ENCODE peak calls at places on chromosomes 5 and 9, in nine cellular contexts. F is COLO829; H is NCI-H1092 treated with DMSO at 0.1 percent for 48 hours; G is posterior vena cava; V is astrocyte; I is activated naive CD8-positive, alpha-beta T cell treated with anti-CD3 and anti-CD28 coated beads, Interleukin-2, amount 50 U/mL, for 24 hours; N is stimulated activated CD4-positive, alpha-beta T cell treated with anti-CD3 and anti-CD28 coated beads, Interleukin-15, amount 100 ng/mL, for 24 hours; Y is KG1; Z is transverse colon. D is an unnamed sample.

GRCh38 chr5:61167382-61167781 is 5.1 kb upstream of the SMIM15 start:
- DNase-seq in H (peak; percentile 5), I (no peak), Y (no peak), N (no peak), Z (peak; percentile 28), G (no peak), F (peak; percentile 13), V (peak; percentile 31), D (no peak)

GRCh38 chr9:228929-229695 is 14.4 kb downstream of the DOCK8 start:
- DNase-seq in Z (no peak), N (no peak), Y (no peak), G (no peak), I (no peak), H (no peak), V (no peak), F (no peak), D (no peak)

GRCh38 chr5:97528941-97529340 is 345.9 kb upstream of the RIOK2 start:
- DNase-seq in G (no peak), I (no peak), N (no peak), Z (no peak), F (no peak), Y (no peak), V (peak; percentile 62), H (no peak), D (no peak)

GRCh38 chr5:116436674-116437350 is 137.8 kb downstream of the SEMA6A start:
- DNase-seq in I (no peak), V (no peak), Z (no peak), F (no peak), H (no peak), G (no peak), N (no peak), Y (no peak), D (no peak)

GRCh38 chr9:130835441-130836298 is 616 bp downstream of the ABL1 start:
- DNase-seq in G (no peak), I (peak; percentile 53), H (peak; percentile 24), N (peak; percentile 63), Y (peak; percentile 58), V (peak; percentile 63), F (no peak), Z (peak; percentile 40), D (no peak)

GRCh38 chr5:130289132-130290088 is 385.1 kb downstream of the CHSY3 start:
- DNase-seq in V (peak; percentile 61), H (no peak), Z (no peak), G (no peak), I (no peak), F (no peak), N (no peak), Y (no peak), D (no peak)

GRCh38 chr9:100197553-100197952 is 98.5 kb downstream of the INVS start:
- DNase-seq in Y (no peak), N (no peak), V (no peak), G (no peak), I (no peak), Z (no peak), F (no peak), H (no peak), D (no peak)

GRCh38 chr5:148848378-148849031 is 22.1 kb downstream of the ADRB2 start:
- DNase-seq in Y (no peak), N (no peak), V (no peak), H (no peak), Z (no peak), I (no peak), G (no peak), F (no peak), D (no peak)

GRCh38 chr5:31366941-31367340 is 165.0 kb downstream of the DROSHA start:
- DNase-seq in Z (no peak), N (no peak), Y (no peak), G (no peak), H (no peak), V (peak; percentile 65), F (no peak), I (no peak), D (no peak)

GRCh38 chr5:167853421-167853820 is 438.0 kb upstream of the WWC1 start:
- DNase-seq in V (peak; percentile 85), F (no peak), N (no peak), G (no peak), H (no peak), I (no peak), Z (no peak), Y (no peak), D (no peak)

GRCh38 chr5:1502046-1502736 is 21.6 kb downstream of the LPCAT1 start:
- DNase-seq in Z (peak; percentile 41), H (no peak), G (peak; percentile 93), V (no peak), F (no peak), N (peak; percentile 48), I (no peak), Y (no peak), D (no peak)

GRCh38 chr5:154136141-154136540 is 54.4 kb upstream of the GALNT10 start:
- DNase-seq in Z (no peak), V (no peak), G (no peak), H (no peak), N (no peak), Y (no peak), I (no peak), F (no peak), D (no peak)

GRCh38 chr5:132059043-132059695 is 1.3 kb upstream of the IL3 start:
- DNase-seq in H (no peak), Y (no peak), Z (peak; percentile 8), N (no peak), V (no peak), G (peak; percentile 62), F (no peak), I (peak; percentile 43), D (no peak)

GRCh38 chr9:7371032-7371431 is 428.5 kb downstream of the DMAC1 start:
- DNase-seq in N (no peak), H (no peak), Y (no peak), Z (no peak), G (no peak), I (no peak), F (no peak), V (no peak), D (no peak)

GRCh38 chr9:74526215-74526614 is 29.1 kb downstream of the RORB start:
- DNase-seq in V (peak; percentile 10), I (no peak), Y (no peak), G (no peak), Z (no peak), N (no peak), F (no peak), H (no peak), D (no peak)

GRCh38 chr9:115189686-115190085 is 71.7 kb upstream of the TNC start:
- DNase-seq in G (no peak), F (no peak), N (no peak), H (no peak), Z (no peak), Y (no peak), I (no peak), V (peak; percentile 69), D (no peak)

GRCh38 chr9:2163231-2163885 is 148.2 kb downstream of the SMARCA2 start:
- DNase-seq in V (no peak), N (no peak), F (no peak), G (no peak), I (no peak), Z (no peak), H (no peak), Y (no peak), D (no peak)

GRCh38 chr9:128065907-128066712 is 1.0 kb downstream of the NAIF1 start:
- DNase-seq in N (no peak), H (no peak), I (no peak), G (no peak), V (no peak), Z (no peak), F (no peak), Y (no peak), D (no peak)

GRCh38 chr9:100191264-100191663 is 92.2 kb downstream of the INVS start:
- DNase-seq in N (no peak), G (no peak), I (no peak), Z (no peak), F (no peak), V (no peak), Y (no peak), H (no peak), D (no peak)